ENCODE peak calls at places on chromosomes 1 and 21, in five cellular contexts. C, T, W, J and L are unnamed samples.

GRCh38 chr1:23367451-23367790 is 2.2 kb downstream of the ZNF436 start:
- DNase-seq in C (no peak), T (no peak), W (no peak), J (no peak), L (no peak)

GRCh38 chr21:39107739-39108138 is 75.5 kb downstream of the PSMG1 start:
- DNase-seq in C (no peak), T (no peak), W (no peak), J (no peak), L (no peak)

GRCh38 chr1:200294241-200294640 is 115.6 kb downstream of the ZNF281 start:
- DNase-seq in C (no peak), T (no peak), W (no peak), J (no peak), L (no peak)

GRCh38 chr1:54671985-54672608 is 30.5 kb downstream of the MROH7 start:
- DNase-seq in C (peak), T (peak), W (no peak), J (peak), L (peak)

GRCh38 chr21:29299046-29299905 is 554 bp downstream of the BACH1 start:
- DNase-seq in C (peak), T (peak), W (peak), J (peak), L (peak)

GRCh38 chr1:65955071-65955470 is 162.4 kb downstream of the PDE4B start:
- DNase-seq in C (no peak), T (no peak), W (no peak), J (no peak), L (no peak)

GRCh38 chr1:46219551-46220520 is 16.7 kb downstream of the LURAP1 start:
- DNase-seq in C (peak), T (no peak), W (no peak), J (peak), L (no peak)

GRCh38 chr1:28775121-28775942 is 36.6 kb upstream of the OPRD1 start:
- DNase-seq in C (peak), T (peak), W (peak), J (peak), L (peak)

GRCh38 chr1:222912730-222913129 is 97.9 kb downstream of the DISP1 start:
- DNase-seq in C (peak), T (peak), W (no peak), J (no peak), L (peak)

GRCh38 chr1:171346866-171347265 is 32.9 kb downstream of the FMO4 start:
- DNase-seq in C (peak), T (no peak), W (no peak), J (no peak), L (no peak)

GRCh38 chr1:68180441-68181164 is 51.7 kb downstream of the WLS start:
- DNase-seq in C (no peak), T (no peak), W (no peak), J (no peak), L (no peak)

GRCh38 chr21:41065539-41065938 is 102.4 kb upstream of the BACE2 start:
- DNase-seq in C (no peak), T (no peak), W (no peak), J (no peak), L (no peak)

GRCh38 chr1:181099152-181100014 is 10.9 kb downstream of the IER5 start:
- DNase-seq in C (peak), T (peak), W (no peak), J (no peak), L (peak)

GRCh38 chr1:182388392-182389134 is 3.0 kb downstream of the GLUL start:
- DNase-seq in C (no peak), T (no peak), W (no peak), J (no peak), L (no peak)

GRCh38 chr1:17012775-17013501 is 1.2 kb upstream of the ATP13A2 start:
- DNase-seq in C (no peak), T (no peak), W (no peak), J (peak), L (peak)

GRCh38 chr21:29504751-29505321 is 206.1 kb downstream of the BACH1 start:
- DNase-seq in C (peak), T (peak), W (no peak), J (no peak), L (peak)

GRCh38 chr1:117656202-117656641 is 50.4 kb downstream of the TENT5C start:
- DNase-seq in C (no peak), T (no peak), W (no peak), J (no peak), L (no peak)

GRCh38 chr1:151975311-151976014 is 18.2 kb downstream of the S100A10 start:
- DNase-seq in C (no peak), T (no peak), W (no peak), J (no peak), L (no peak)

DNA sequence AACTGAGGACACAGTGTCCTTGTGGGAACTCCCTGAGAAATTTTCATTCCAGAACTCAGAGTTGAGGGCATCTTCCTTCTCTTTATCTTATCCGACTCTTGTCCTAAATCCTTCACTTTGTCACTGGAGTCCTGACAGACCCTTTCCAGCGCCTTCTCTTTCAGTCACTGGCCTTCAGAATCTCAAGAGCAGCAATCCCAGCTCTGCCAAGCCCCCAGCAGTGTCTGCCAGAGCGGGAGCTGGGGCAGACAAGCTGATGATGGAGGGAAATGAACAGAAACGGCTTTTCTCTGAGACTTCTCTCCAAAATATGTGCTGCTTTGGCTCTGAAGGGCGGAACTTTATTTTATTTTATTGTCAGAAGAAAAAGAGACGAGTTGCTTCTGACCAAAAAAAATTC is 32.3 kb downstream of the MIS18A start:
- DNase-seq in C (no peak), T (no peak), W (no peak), J (no peak), L (no peak)
- H3K4me3 ChIP-seq in C (no peak), T (no peak), W (no peak), J (no peak), L (no peak)

GRCh38 chr1:43313771-43314170 is 13.0 kb downstream of the TIE1 start:
- DNase-seq in C (no peak), T (no peak), W (no peak), J (no peak), L (no peak)

GRCh38 chr1:43314233-43314632 is 13.5 kb downstream of the TIE1 start:
- DNase-seq in C (peak), T (no peak), W (no peak), J (no peak), L (no peak)

GRCh38 chr1:43312638-43313515 is 12.1 kb downstream of the TIE1 start:
- DNase-seq in C (no peak), T (no peak), W (no peak), J (no peak), L (no peak)

GRCh38 chr1:43311521-43311920 is 10.7 kb downstream of the TIE1 start:
- DNase-seq in C (no peak), T (no peak), W (no peak), J (no peak), L (no peak)

DNA sequence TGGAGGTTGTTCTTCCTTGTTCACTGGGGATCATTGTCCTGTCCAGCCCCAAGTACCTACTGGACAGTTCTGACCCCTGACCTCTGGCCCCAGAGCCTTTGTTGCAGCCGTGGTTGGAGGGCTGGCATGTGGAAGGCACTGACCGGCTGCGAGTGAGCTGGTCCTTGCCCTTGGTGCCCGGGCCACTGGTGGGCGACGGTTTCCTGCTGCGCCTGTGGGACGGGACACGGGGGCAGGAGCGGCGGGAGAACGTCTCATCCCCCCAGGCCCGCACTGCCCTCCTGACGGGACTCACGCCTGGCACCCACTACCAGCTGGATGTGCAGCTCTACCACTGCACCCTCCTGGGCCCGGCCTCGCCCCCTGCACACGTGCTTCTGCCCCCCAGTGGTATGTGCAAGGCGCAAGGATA is 11.4 kb downstream of the TIE1 start:
- DNase-seq in C (no peak), T (no peak), W (no peak), J (no peak), L (no peak)
- TF ChIP-seq CTCF in C (no peak), T (no peak), W (no peak), J (no peak), L (no peak)

GRCh38 chr1:156627313-156627880 is 8.2 kb downstream of the HAPLN2 start:
- DNase-seq in C (peak), T (peak), W (peak), J (peak), L (peak)

GRCh38 chr1:156626079-156626438 is 6.8 kb downstream of the HAPLN2 start:
- DNase-seq in C (no peak), T (no peak), W (no peak), J (no peak), L (no peak)

GRCh38 chr1:156624814-156625435 is 5.7 kb downstream of the HAPLN2 start:
- DNase-seq in C (no peak), T (no peak), W (no peak), J (no peak), L (no peak)

GRCh38 chr1:156623946-156624813 is 5.0 kb downstream of the HAPLN2 start:
- DNase-seq in C (peak), T (peak), W (peak), J (peak), L (peak)

GRCh38 chr1:156625436-156626078 is 6.3 kb downstream of the HAPLN2 start:
- DNase-seq in C (peak), T (peak), W (peak), J (peak), L (peak)
- H3K4me3 ChIP-seq in C (no peak), T (no peak), W (peak), J (no peak), L (no peak)

DNA sequence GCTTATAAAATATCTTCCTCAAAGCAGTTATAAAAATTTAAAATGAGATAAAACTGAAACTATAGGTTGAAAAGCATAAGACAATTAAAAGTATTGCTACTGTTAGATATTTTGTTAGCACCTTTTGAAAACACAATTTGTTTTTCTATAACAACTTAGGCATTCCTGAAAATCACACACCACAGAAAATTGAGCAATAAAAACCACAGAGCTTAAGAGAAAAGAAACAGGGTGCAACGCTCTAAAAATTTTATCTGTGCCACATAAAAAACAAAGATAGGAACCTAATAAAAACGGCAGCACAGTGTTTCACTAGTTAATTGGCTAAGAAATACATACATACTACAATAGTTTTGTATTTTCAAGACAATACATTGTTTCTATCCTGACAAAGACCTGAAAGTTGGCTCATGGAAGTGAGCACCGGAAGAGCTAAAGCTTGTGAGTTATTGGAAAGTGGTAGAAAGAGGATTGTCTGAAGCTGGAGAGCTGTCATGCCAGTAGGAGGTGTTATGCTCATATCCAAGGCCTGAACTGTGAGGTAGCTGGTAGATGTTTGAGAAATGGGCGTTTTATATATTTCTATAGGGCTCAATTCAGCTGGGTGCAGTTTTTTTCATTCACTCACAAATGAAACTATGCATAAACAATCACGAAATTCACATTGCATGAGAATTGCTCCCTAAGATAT is 45.8 kb downstream of the RGS7 start:
- DNase-seq in C (peak), T (peak), W (no peak), J (no peak), L (no peak)
- TF ChIP-seq CTCF in C (no peak), T (peak), W (no peak), J (no peak), L (no peak)

GRCh38 chr1:166972827-166973226 is 2.5 kb downstream of the ILDR2 start:
- DNase-seq in C (no peak), T (no peak), W (no peak), J (no peak), L (no peak)
- H3K4me3 ChIP-seq in C (no peak), T (no peak), W (no peak), J (no peak), L (no peak)

GRCh38 chr1:2342384-2343022 is 48.9 kb downstream of the MORN1 start:
- DNase-seq in C (no peak), T (no peak), W (no peak), J (no peak), L (no peak)
- TF ChIP-seq CTCF in C (no peak), T (no peak), W (no peak), J (no peak), L (no peak)

GRCh38 chr1:24416666-24417391 is 1.2 kb downstream of the NIPAL3 start:
- DNase-seq in C (peak), T (peak), W (no peak), J (no peak), L (peak)

GRCh38 chr1:24413350-24414163 is at the start of gene STPG1:
- DNase-seq in C (peak), T (peak), W (peak), J (peak), L (peak)

GRCh38 chr1:24415910-24416665 is 486 bp downstream of the NIPAL3 start:
- DNase-seq in C (no peak), T (peak), W (no peak), J (peak), L (peak)

GRCh38 chr1:24414884-24415333 is 693 bp upstream of the NIPAL3 start:
- DNase-seq in C (no peak), T (no peak), W (no peak), J (no peak), L (no peak)

DNA sequence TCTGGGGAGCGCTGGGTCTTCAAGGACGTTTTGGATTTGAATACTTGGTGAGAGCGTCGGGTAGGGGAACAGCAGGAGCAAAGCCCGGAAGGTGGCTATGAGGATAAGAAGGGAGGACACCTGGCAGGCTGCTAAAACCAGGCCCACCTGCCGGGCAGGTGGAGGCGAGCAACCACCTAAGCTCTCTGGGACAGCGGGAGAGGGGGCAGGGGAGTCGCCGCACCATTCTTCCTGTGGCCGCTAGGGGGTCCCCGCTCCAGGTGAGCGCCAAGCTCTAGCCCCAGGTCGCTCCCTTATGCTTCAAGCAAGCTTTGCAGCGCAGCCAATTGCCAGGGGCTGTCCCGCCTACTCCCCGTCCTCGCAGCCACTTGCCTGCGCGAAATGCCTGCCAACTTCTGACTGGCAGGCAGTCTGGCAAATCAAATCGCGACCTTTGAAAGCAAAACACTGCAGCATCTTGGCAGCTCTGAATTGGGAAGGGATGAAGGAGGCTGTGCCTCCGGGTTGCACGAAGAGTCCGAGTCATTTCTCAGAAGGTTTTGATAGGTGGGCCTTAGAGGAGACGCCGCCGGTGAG is at the start of gene NIPAL3:
- DNase-seq in C (peak), T (peak), W (peak), J (peak), L (peak)
- H3K4me3 ChIP-seq in C (peak), T (peak), W (peak), J (peak), L (peak)

DNA sequence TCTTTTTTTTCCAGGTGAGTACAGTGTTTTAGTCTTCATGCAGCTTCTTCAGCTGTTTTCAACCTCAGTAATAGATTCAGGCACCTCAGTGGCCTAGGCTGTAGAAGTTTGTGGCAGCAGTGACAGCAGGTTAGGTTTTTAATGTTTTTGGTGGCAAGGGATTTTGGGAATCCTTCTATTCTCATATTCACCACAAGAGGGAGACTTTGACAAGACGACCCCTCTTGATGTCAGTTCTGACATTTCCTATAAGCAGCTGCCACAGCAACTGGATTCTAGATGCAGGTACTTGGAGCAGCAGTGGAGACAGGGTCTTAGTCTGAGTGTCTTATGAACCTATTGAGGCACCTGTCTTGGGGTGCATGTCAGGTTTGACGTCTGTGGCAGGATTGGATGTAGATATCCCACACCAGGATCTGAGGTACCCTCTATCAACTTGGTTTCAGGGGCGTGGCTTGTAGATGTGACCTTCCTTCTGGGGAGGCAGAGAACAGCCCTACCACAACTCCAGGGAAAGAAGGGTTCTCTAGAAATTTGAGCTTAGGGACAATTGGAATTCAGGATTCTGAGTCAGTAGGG is 1104.2 kb upstream of the TMPRSS15 start:
- DNase-seq in C (peak), T (no peak), W (no peak), J (no peak), L (no peak)
- TF ChIP-seq CTCF in C (peak), T (no peak), W (no peak), J (no peak), L (peak)

GRCh38 chr1:78500529-78500928 is 9.8 kb downstream of the PTGFR start:
- DNase-seq in C (no peak), T (no peak), W (no peak), J (no peak), L (no peak)
- H3K4me3 ChIP-seq in C (no peak), T (no peak), W (no peak), J (no peak), L (no peak)

DNA sequence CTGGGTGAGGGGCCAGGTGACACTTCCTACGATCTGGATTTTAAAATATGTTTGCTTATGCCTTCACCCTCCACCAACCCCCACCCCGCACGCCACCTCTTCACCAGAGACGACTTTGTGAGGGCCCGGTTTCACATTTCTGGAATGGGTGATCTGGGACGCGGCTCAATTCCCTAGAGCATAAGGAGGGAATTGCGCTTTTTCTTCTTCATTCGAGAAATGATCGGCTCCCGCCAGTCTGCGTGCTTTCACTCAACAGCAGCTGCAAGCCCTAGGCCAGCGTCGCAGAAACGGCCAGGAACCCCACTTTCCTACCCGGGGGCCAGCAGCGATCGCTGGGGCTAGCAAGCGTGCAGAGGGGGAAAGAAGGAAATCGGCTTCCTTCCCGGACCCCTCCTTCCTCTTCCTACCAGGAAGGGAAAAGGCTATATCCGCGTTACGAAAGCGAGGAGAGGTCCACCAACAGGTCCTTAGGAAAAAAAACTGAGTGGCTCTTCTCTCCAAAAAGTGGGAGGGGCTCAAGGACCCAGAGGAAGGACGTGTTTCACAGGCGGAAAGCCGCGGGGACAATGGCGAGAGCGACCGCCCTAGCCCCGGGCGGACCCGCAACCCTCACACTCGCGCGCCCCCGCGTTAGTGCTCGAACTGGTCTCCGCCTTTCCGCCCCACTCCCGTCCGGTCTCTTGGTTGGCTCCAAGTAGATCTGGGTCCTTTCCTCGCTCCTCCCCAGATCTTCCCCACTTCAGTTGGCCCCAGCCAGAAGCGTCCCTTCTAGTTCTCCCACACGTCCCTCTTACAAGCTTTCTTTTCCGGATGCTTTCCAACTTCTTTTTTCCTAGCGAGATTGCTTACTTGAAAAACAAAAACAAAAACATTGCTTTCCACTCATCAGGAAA is 1.1 kb upstream of the ADAMTS1 start:
- DNase-seq in C (peak), T (peak), W (peak), J (peak), L (peak)
- TF ChIP-seq CTCF in C (no peak), T (peak), W (no peak), J (peak), L (peak)